ENCODE peak calls at places on chromosome 17, in seven cellular contexts. R is stomach, J is endothelial cell of umbilical vein, G is suprapubic skin, F is upper lobe of left lung, I is H1, K is HL-60. X is an unnamed sample.

GRCh38 chr17:38591759-38592241 is 14.0 kb downstream of the SRCIN1 start:
- DNase-seq in I (no peak), G (no peak), K (peak; percentile 83), F (peak; percentile 32), J (no peak), R (no peak), X (no peak)

GRCh38 chr17:29141484-29141835 is 38.7 kb downstream of the MYO18A start:
- DNase-seq in J (no peak), I (no peak), K (no peak), F (no peak), R (no peak), G (no peak), X (no peak)

GRCh38 chr17:30237296-30238002 is 2.0 kb upstream of the SLC6A4 start:
- DNase-seq in K (no peak), F (no peak), R (no peak), I (peak; percentile 57), G (no peak), J (no peak), X (no peak)

GRCh38 chr17:57447357-57448019 is 191.2 kb downstream of the MSI2 start:
- DNase-seq in F (no peak), R (no peak), J (no peak), K (no peak), I (no peak), G (no peak), X (no peak)

GRCh38 chr17:1494203-1494602 is 1.7 kb upstream of the MYO1C start:
- DNase-seq in J (no peak), I (no peak), K (no peak), R (no peak), F (no peak), G (no peak), X (no peak)

GRCh38 chr17:68036304-68037147 is 991 bp downstream of the KPNA2 start:
- DNase-seq in F (no peak), J (no peak), R (no peak), I (no peak), G (no peak), K (no peak), X (no peak)

GRCh38 chr17:17712268-17712924 is 31.1 kb downstream of the RAI1 start:
- DNase-seq in J (peak; percentile 94), K (peak; percentile 66), G (no peak), I (no peak), R (no peak), F (no peak), X (peak; percentile 67)

GRCh38 chr17:67085406-67085805 is 41.1 kb downstream of the CACNG1 start:
- DNase-seq in R (no peak), I (no peak), J (no peak), F (no peak), G (no peak), K (no peak), X (no peak)

GRCh38 chr17:869067-869466 is 86.9 kb downstream of the MRM3 start:
- DNase-seq in I (no peak), K (no peak), R (peak; percentile 33), F (no peak), J (no peak), G (no peak), X (no peak)

GRCh38 chr17:5019475-5019956 is 15.7 kb downstream of the SLC52A1 start:
- DNase-seq in J (no peak), I (no peak), F (no peak), G (no peak), K (no peak), R (no peak), X (peak; percentile 59)

GRCh38 chr17:28173071-28173561 is 130.6 kb downstream of the NLK start:
- DNase-seq in G (no peak), J (peak; percentile 76), F (no peak), R (no peak), I (no peak), K (no peak), X (no peak)

GRCh38 chr17:71286625-71287024 is 834.2 kb upstream of the SOX9 start:
- DNase-seq in I (no peak), G (no peak), R (no peak), F (no peak), J (no peak), K (no peak), X (no peak)

GRCh38 chr17:62675260-62675659 is 47.8 kb downstream of the MRC2 start:
- DNase-seq in I (no peak), R (no peak), K (no peak), J (no peak), G (no peak), F (no peak), X (no peak)

GRCh38 chr17:74361613-74362391 is at the start of gene BTBD17:
- DNase-seq in K (no peak), I (peak; percentile 97), R (peak; percentile 64), J (peak; percentile 13), G (no peak), F (peak; percentile 52), X (no peak)

GRCh38 chr17:951388-952132 is 28.0 kb downstream of the NXN start:
- DNase-seq in J (no peak), K (peak; percentile 2), F (no peak), G (no peak), I (peak; percentile 77), R (no peak), X (no peak)

GRCh38 chr17:74117087-74117486 is 86.4 kb upstream of the RPL38 start:
- DNase-seq in F (no peak), I (no peak), R (no peak), J (no peak), G (no peak), K (no peak), X (no peak)

GRCh38 chr17:69567130-69567529 is 152.6 kb downstream of the MAP2K6 start:
- DNase-seq in G (no peak), I (no peak), R (no peak), J (no peak), F (no peak), K (no peak), X (no peak)

GRCh38 chr17:31250229-31250628 is 46.8 kb downstream of the OMG start:
- DNase-seq in R (no peak), F (no peak), G (no peak), I (no peak), J (peak; percentile 20), K (no peak), X (peak; percentile 11)

GRCh38 chr17:17227608-17228520 is 9.1 kb downstream of the FLCN start:
- DNase-seq in G (no peak), F (no peak), J (no peak), R (peak; percentile 67), I (no peak), K (no peak), X (no peak)

GRCh38 chr17:7580631-7581554 is 1.5 kb downstream of the CD68 start:
- DNase-seq in J (no peak), I (peak; percentile 48), G (no peak), R (no peak), K (no peak), F (no peak), X (no peak)

GRCh38 chr17:80815151-80815561 is 176.5 kb upstream of the CHMP6 start:
- DNase-seq in G (no peak), J (no peak), F (no peak), R (no peak), K (no peak), I (no peak), X (no peak)

GRCh38 chr17:18129041-18129502 is 20.5 kb downstream of the MYO15A start:
- DNase-seq in R (peak; percentile 77), I (no peak), F (peak; percentile 90), K (no peak), J (peak; percentile 24), G (no peak), X (no peak)

GRCh38 chr17:48818361-48818841 is 1.4 kb upstream of the TTLL6 start:
- DNase-seq in K (no peak), F (no peak), R (no peak), I (peak; percentile 78), J (no peak), G (no peak), X (no peak)
- TF ChIP-seq POLR2AphosphoS5 in K (no peak), F (no peak), R (no peak), I (no peak), J (no peak), G (no peak), X (no peak)

GRCh38 chr17:76115138-76115754 is 11.7 kb upstream of the EXOC7 start:
- DNase-seq in R (no peak), J (no peak), K (no peak), F (no peak), G (no peak), I (no peak), X (no peak)
- TF ChIP-seq POLR2AphosphoS5 in R (no peak), J (no peak), K (no peak), F (no peak), G (no peak), I (no peak), X (no peak)

GRCh38 chr17:78839762-78840529 is 668 bp downstream of the USP36 start:
- DNase-seq in G (peak; percentile 83), K (no peak), R (peak; percentile 51), I (no peak), J (peak; percentile 27), F (peak; percentile 26), X (peak; percentile 47)
- TF ChIP-seq POLR2AphosphoS5 in G (no peak), K (peak; percentile 38), R (peak; percentile 14), I (peak; percentile 36), J (no peak), F (peak; percentile 14), X (peak; percentile 34)

GRCh38 chr17:77374170-77374936 is 233.6 kb downstream of the SEC14L1 start:
- DNase-seq in I (peak; percentile 82), K (no peak), F (peak; percentile 92), R (peak; percentile 87), J (peak; percentile 90), G (peak; percentile 93), X (peak; percentile 86)
- TF ChIP-seq POLR2AphosphoS5 in I (peak; percentile 68), K (no peak), F (peak; percentile 88), R (peak; percentile 92), J (no peak), G (no peak), X (no peak)

DNA sequence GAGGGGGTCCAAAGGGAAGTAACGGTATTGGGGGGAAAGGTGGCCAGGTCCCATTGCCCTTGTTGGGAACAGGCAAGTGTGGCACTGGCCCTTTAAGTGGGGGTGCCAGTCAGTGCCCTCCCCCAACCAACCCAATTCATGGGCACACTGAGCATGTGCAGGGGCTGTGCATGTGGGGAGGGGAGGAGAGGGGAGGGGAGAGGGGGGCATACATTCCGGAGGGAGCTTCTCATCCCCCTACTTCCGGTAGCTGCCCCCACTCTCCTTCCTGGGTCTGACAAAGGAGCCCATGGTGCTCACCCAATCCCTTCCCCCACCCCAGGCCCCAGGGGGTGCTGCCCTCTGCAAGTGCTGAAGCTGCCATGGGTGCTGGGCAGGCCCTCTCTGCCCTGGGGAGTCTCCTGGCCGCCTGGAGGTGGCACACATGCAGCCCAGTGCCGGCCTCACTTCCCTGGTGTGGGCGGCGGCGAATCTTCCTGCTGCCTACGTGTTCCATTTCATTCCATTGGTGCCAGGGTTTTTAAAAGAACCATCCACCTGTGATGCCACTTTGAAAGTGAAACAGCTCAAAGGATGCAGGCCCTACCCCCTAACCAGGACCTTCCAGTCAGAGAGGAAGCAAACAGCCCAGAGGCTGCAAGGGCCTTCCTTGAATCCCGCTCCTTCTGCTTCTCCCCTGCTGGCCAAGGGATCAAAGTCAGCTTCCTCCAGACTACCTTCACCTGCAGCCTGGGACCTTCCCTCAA is 11.0 kb downstream of the HEXIM2 start:
- DNase-seq in R (peak; percentile 69), I (peak; percentile 70), F (peak; percentile 63), J (no peak), K (no peak), G (no peak), X (no peak)
- TF ChIP-seq POLR2AphosphoS5 in R (peak; percentile 11), I (no peak), F (no peak), J (no peak), K (peak; percentile 10), G (no peak), X (no peak)

X was measured in GM12891.